ENCODE peak calls at places on chromosomes 2 and 18, in ten cellular contexts. H is cardiac fibroblast; S is dermis blood vessel endothelial cell; F is H7; G is adrenal gland; Z is COR-L47; B is HT-29; E is activated CD8-positive, alpha-beta memory T cell treated with anti-CD3 and anti-CD28 coated beads for 1 hour; I is naive thymus-derived CD4-positive, alpha-beta T cell; Q is occipital lobe. U is an unnamed sample.

GRCh38 chr2:241841181-241842066 is 17.3 kb downstream of the PDCD1 start:
- DNase-seq in B (no peak), Q (no peak), H (no peak), S (no peak), Z (no peak), G (no peak), I (no peak), E (no peak), F (peak), U (no peak)

GRCh38 chr2:168426861-168427260 is 29.2 kb upstream of the CERS6 start:
- DNase-seq in Q (no peak), F (no peak), S (no peak), G (no peak), B (no peak), Z (no peak), I (no peak), H (no peak), E (no peak), U (peak)

GRCh38 chr2:128028668-128029054 is 802 bp upstream of the SAP130 start:
- DNase-seq in Q (no peak), E (no peak), F (no peak), G (no peak), Z (no peak), B (peak), I (no peak), S (no peak), H (peak), U (no peak)

GRCh38 chr18:26085056-26085455 is 5.4 kb downstream of the SS18 start:
- DNase-seq in F (no peak), B (no peak), E (no peak), I (no peak), Q (no peak), Z (no peak), H (no peak), G (no peak), S (no peak), U (no peak)

GRCh38 chr2:216635701-216636541 is 2.7 kb downstream of the IGFBP2 start:
- DNase-seq in H (no peak), I (no peak), Q (no peak), S (no peak), G (no peak), Z (no peak), F (peak), E (no peak), B (no peak), U (no peak)

GRCh38 chr2:218708086-218708485 is 2.5 kb upstream of the TTLL4 start:
- DNase-seq in B (no peak), Q (no peak), Z (no peak), S (no peak), E (no peak), H (no peak), I (no peak), G (no peak), F (no peak), U (no peak)

GRCh38 chr2:136932700-136933099 is 167.4 kb downstream of the THSD7B start:
- DNase-seq in Q (no peak), Z (no peak), G (no peak), F (peak), H (peak), E (no peak), I (no peak), S (no peak), B (peak), U (no peak)

GRCh38 chr18:1585881-1586488 is 681.3 kb downstream of the ADCYAP1 start:
- DNase-seq in E (no peak), S (peak), B (peak), I (no peak), Z (peak), Q (no peak), F (peak), H (peak), G (no peak), U (peak)

GRCh38 chr2:98347298-98348065 is 1.2 kb downstream of the CNGA3 start:
- DNase-seq in B (no peak), F (peak), G (no peak), I (no peak), E (no peak), Q (no peak), S (no peak), Z (no peak), H (no peak), U (no peak)

GRCh38 chr2:70995227-70995729 is 605 bp upstream of the TEX261 start:
- DNase-seq in B (peak), E (no peak), I (no peak), H (peak), Z (peak), S (peak), Q (no peak), G (no peak), F (peak), U (peak)

GRCh38 chr2:9836074-9836473 is 7.2 kb upstream of the TAF1B start:
- DNase-seq in Q (no peak), F (no peak), S (no peak), G (no peak), B (no peak), Z (no peak), E (no peak), I (no peak), H (no peak), U (no peak)

GRCh38 chr2:208274748-208275147 is 8.7 kb downstream of the PIKFYVE start:
- DNase-seq in S (no peak), B (peak), Q (no peak), Z (no peak), E (no peak), F (no peak), I (no peak), G (no peak), H (no peak), U (no peak)

GRCh38 chr2:238970553-238971081 is 122.7 kb downstream of the TWIST2 start:
- DNase-seq in S (peak), I (peak), B (peak), G (peak), Z (no peak), E (no peak), F (peak), H (peak), Q (no peak), U (peak)

GRCh38 chr2:169361706-169362345 is 508 bp downstream of the LRP2 start:
- DNase-seq in G (no peak), I (no peak), F (peak), E (no peak), Q (no peak), Z (peak), B (no peak), S (peak), H (no peak), U (peak)

GRCh38 chr2:233448220-233448559 is 93.9 kb downstream of the DGKD start:
- DNase-seq in G (no peak), I (no peak), Q (no peak), B (peak), H (peak), F (peak), Z (no peak), E (no peak), S (peak), U (no peak)

GRCh38 chr18:64142904-64143303 is 6.0 kb downstream of the LINC00305 start:
- DNase-seq in Z (no peak), I (no peak), G (no peak), S (no peak), B (no peak), H (no peak), Q (no peak), E (no peak), F (no peak), U (no peak)

GRCh38 chr2:42001696-42002331 is 46.0 kb upstream of the PKDCC start:
- DNase-seq in Z (no peak), E (no peak), H (no peak), F (no peak), Q (no peak), I (no peak), S (no peak), G (no peak), B (no peak), U (no peak)

GRCh38 chr18:8357320-8357719 is 251.9 kb upstream of the RAB12 start:
- DNase-seq in H (no peak), B (no peak), Z (no peak), G (no peak), I (no peak), F (peak), S (no peak), E (no peak), Q (no peak), U (no peak)

GRCh38 chr2:234429265-234429664 is 67.6 kb downstream of the ARL4C start:
- DNase-seq in S (no peak), E (no peak), Z (no peak), I (no peak), G (no peak), H (no peak), Q (no peak), F (peak), B (no peak), U (no peak)

GRCh38 chr18:12989397-12990127 is 1.6 kb upstream of the CEP192 start:
- DNase-seq in B (peak), Z (no peak), H (no peak), F (no peak), Q (no peak), I (no peak), G (no peak), E (no peak), S (no peak), U (no peak)

GRCh38 chr2:108309903-108310302 is 21.2 kb downstream of the SULT1C2 start:
- DNase-seq in I (no peak), Q (no peak), E (no peak), F (no peak), S (no peak), G (no peak), H (no peak), B (no peak), Z (no peak), U (no peak)

U was measured in astrocyte of the spinal cord.